ENCODE peak calls at places on chromosomes 7 and 10, in four cellular contexts. Q, S, N and C are unnamed samples.

GRCh38 chr7:32164341-32164996 is 94.3 kb upstream of the PDE1C start:
- DNase-seq in N (peak; percentile 43), Q (no peak), S (peak; percentile 58), C (no peak)

GRCh38 chr7:98248156-98248555 is 3.9 kb downstream of the TECPR1 start:
- DNase-seq in Q (no peak), N (no peak), S (no peak), C (no peak)

GRCh38 chr7:156176039-156176438 is 363.8 kb upstream of the SHH start:
- DNase-seq in Q (no peak), N (no peak), S (no peak), C (no peak)

GRCh38 chr7:149681274-149681673 is 92.1 kb downstream of the ZNF467 start:
- DNase-seq in S (no peak), N (no peak), Q (no peak), C (no peak)

GRCh38 chr10:33163941-33164824 is 170.3 kb downstream of the NRP1 start:
- DNase-seq in S (peak; percentile 79), Q (no peak), N (peak; percentile 55), C (no peak)

GRCh38 chr7:89332026-89332425 is 536.5 kb upstream of the TEX47 start:
- DNase-seq in Q (no peak), S (no peak), N (no peak), C (no peak)

GRCh38 chr7:89029864-89030263 is 234.3 kb upstream of the TEX47 start:
- DNase-seq in S (no peak), Q (no peak), N (no peak), C (no peak)

GRCh38 chr7:88169717-88170320 is 50.0 kb downstream of the SRI start:
- DNase-seq in S (no peak), N (peak; percentile 10), Q (no peak), C (no peak)

GRCh38 chr7:141295367-141295895 is 221.6 kb downstream of the TMEM178B start:
- DNase-seq in N (no peak), Q (no peak), S (no peak), C (no peak)

GRCh38 chr7:22356010-22356854 is 722 bp downstream of the RAPGEF5 start:
- DNase-seq in S (no peak), Q (no peak), N (peak; percentile 28), C (no peak)

GRCh38 chr7:23372671-23373070 is 73.5 kb downstream of the MALSU1 start:
- DNase-seq in Q (no peak), N (no peak), S (no peak), C (no peak)

GRCh38 chr10:46234026-46234425 is 52.8 kb upstream of the ANTXRL start:
- DNase-seq in N (no peak), S (peak; percentile 31), Q (no peak), C (no peak)

GRCh38 chr10:70915206-70915605 is 26.8 kb upstream of the PCBD1 start:
- DNase-seq in S (no peak), Q (peak; percentile 20), N (no peak), C (no peak)

GRCh38 chr7:98265841-98266271 is 13.8 kb upstream of the TECPR1 start:
- DNase-seq in Q (no peak), N (no peak), S (no peak), C (no peak)

GRCh38 chr7:139482662-139483466 is 609 bp downstream of the KLRG2 start:
- DNase-seq in N (no peak), S (no peak), Q (no peak), C (no peak)

GRCh38 chr10:102422586-102423129 is 2.0 kb downstream of the FBXL15 start:
- DNase-seq in N (peak; percentile 75), S (peak; percentile 56), Q (peak; percentile 91), C (peak; percentile 73)

GRCh38 chr7:50615519-50615845 is 50.3 kb upstream of the DDC start:
- DNase-seq in N (no peak), S (no peak), Q (no peak), C (no peak)

GRCh38 chr10:55734112-55734511 is 626.9 kb downstream of the ZWINT start:
- DNase-seq in N (no peak), S (no peak), Q (no peak), C (no peak)

GRCh38 chr10:88565072-88565471 is 18.0 kb downstream of the RNLS start:
- DNase-seq in N (no peak), S (no peak), Q (no peak), C (no peak)

DNA sequence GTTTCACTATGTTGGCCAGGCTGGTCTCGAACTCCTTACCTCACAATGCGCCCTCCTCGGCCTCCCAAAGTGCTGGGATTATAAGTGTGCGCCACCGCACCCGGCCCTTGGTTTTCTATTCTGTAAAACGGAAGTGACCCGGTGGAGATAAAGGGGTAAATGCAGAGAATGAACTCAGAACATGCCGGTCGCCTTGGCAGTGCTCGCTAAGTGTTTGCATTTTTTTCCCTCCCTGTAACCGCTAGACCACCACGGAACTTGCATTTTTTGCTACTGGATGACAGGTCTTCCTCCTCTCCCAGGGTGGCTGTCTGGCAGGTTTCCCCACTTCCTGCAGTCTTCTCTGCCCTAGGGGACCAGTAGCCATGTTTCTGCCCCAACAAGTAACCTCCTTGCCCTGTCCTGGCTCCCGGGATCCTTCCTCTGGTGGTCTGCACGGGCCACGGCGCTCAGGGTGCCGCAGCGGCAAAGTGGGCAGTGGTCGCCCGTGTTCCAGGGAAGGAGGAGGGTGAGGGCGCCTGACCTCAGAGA is 18.8 kb upstream of the GNA12 start:
- DNase-seq in Q (no peak), S (peak; percentile 96), N (no peak), C (no peak)
- H3K4me3 ChIP-seq in Q (no peak overlapping the region), S (no peak overlapping the region), N (peak overlapping the region; percentile 74), C (no peak overlapping the region)

GRCh38 chr7:12646139-12646538 is 41.3 kb upstream of the ARL4A start:
- DNase-seq in N (peak; percentile 41), Q (no peak), S (peak; percentile 67), C (no peak)

GRCh38 chr7:12650080-12650479 is 37.4 kb upstream of the ARL4A start:
- DNase-seq in S (no peak), N (no peak), Q (no peak), C (no peak)

GRCh38 chr7:12648704-12649261 is 38.6 kb upstream of the ARL4A start:
- DNase-seq in N (no peak), Q (no peak), S (no peak), C (no peak)

GRCh38 chr7:12649348-12649747 is 38.1 kb upstream of the ARL4A start:
- DNase-seq in N (no peak), S (no peak), Q (no peak), C (no peak)

DNA sequence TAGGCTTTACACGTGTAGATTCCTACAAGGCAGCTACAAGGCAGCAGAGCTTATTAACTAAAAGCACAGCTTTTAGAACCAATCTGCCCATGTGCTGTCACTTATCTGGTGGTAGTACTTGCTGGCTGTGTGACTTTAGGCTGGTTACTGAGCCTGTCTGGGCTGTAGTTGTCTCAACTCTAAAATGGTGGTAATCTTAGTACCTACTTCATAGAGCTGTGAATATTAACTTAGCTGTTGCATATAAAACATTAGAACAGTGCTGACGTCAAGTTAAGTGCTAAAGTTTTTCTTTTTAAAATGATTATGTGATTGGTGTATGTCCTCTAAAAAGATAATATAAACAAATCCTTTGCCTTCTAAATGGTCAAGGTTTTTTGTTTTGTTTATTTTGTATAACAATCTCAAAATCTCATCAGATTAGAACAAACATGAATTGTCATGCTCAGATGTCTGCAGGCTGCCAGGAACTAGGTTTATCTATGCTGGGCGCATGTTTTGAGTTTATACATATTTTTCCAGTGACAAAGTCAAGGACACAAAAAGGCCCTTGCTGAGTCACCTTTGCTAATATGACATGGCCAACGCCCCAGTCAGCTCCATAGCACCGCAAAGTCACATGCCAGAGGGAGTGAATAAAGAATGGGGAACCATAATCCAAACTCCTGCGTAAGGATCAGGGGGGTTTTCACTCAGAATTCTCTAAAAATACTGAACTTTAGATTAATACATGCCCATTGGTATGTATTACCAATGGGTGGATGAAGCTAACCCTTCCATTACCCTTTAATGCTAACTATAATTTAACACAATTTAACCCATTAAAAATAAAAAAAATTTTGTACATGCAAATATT is 39.8 kb upstream of the ARL4A start:
- DNase-seq in S (peak; percentile 91), N (peak; percentile 92), Q (no peak), C (no peak)
- H3K27ac ChIP-seq in S (peak overlapping the region; percentile 85), N (peak overlapping the region; percentile 59), Q (no peak overlapping the region), C (no peak overlapping the region)

GRCh38 chr10:1166101-1166827 is 110.1 kb downstream of the WDR37 start:
- DNase-seq in S (no peak), N (no peak), Q (no peak), C (peak; percentile 11)
- H3K27me3 ChIP-seq in S (peaks cover 31% of the 10 kb centered on the region), N (peaks cover 6% of the 10 kb centered on the region), Q (no peaks in the 10 kb centered on the region), C (no peaks in the 10 kb centered on the region)

DNA sequence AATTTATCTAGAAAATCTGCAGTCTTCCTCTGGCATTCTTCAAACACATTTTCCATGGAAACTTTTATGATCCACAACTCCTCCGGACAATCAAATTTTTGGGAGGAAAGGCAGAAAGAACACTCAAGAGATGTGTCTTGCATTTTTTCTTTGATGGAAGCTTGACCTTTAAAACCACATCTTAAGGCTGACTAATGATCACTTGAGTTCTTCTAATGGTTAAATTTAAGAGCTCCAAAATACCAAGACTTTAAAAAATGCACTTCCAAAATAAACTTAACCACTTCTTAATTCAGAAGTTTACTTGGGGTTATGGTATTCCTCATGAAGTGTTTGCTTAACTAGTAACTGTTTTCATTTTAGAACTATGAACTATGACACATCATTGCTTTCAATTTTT is 43.3 kb downstream of the ETV1 start:
- DNase-seq in Q (no peak), S (no peak), N (no peak), C (no peak)
- H3K4me3 ChIP-seq in Q (no peak overlapping the region), S (no peak overlapping the region), N (no peak overlapping the region), C (no peak overlapping the region)

GRCh38 chr10:37495415-37495814 is 362.0 kb downstream of the ZNF248 start:
- DNase-seq in Q (no peak), S (no peak), N (no peak), C (no peak)
- H3K27ac ChIP-seq in Q (no peak overlapping the region), S (no peak overlapping the region), N (no peak overlapping the region), C (no peak overlapping the region)

GRCh38 chr7:27165655-27166474 is 528 bp upstream of the HOXA9 start:
- DNase-seq in S (no peak), Q (peak; percentile 75), N (no peak), C (no peak)
- H3K27me3 ChIP-seq in S (no peaks in the 10 kb centered on the region), Q (no peaks in the 10 kb centered on the region), N (peaks cover 2% of the 10 kb centered on the region), C (peaks cover 77% of the 10 kb centered on the region)

GRCh38 chr10:3494131-3494878 is 290.7 kb downstream of the KLF6 start:
- DNase-seq in Q (no peak), S (peak; percentile 16), N (no peak), C (no peak)
- H3K4me3 ChIP-seq in Q (no peak overlapping the region), S (no peak overlapping the region), N (no peak overlapping the region), C (peak overlapping the region; percentile 29)

DNA sequence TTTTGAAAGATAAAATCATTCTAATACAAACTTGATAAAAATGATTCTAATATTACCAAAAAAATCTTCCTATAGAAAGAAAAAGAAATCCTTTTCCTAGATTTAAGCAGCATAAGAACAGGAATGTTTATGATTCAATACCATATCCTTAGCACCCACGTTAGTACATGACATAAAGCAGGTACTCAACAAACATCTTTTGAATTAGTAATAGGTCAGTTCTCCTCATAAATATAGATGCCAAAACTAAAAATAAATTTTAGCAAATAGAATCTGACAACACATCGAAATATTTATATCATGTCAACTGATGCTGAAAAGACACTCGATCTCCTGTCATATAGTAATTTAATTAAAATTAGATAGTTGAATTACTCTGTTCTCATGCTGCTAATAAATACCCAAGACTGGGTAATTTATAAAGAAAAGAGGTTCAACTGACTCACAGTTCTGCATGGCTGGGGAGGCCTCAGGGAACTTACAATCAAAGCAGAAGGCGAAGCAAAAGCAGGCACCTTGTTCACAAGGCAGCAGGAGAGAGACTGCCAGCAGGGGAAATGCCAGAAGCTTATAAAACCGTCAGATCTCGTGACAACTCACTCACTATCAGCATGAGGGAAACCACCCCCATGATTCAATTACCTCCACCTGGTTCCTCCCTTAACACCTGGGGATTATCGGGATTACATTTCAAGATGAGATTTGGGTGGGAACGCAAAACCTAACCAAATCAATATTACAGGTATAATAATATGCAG is 191.8 kb downstream of the HTR7 start:
- DNase-seq in S (no peak), Q (no peak), N (no peak), C (no peak)
- H3K27ac ChIP-seq in S (no peak overlapping the region), Q (no peak overlapping the region), N (no peak overlapping the region), C (no peak overlapping the region)

GRCh38 chr7:101535333-101535732 is 93.8 kb downstream of the MYL10 start:
- DNase-seq in S (no peak), Q (no peak), N (no peak), C (no peak)
- H3K27me3 ChIP-seq in S (no peaks in the 10 kb centered on the region), Q (no peaks in the 10 kb centered on the region), N (no peaks in the 10 kb centered on the region), C (no peaks in the 10 kb centered on the region)